ENCODE peak calls at places on chromosome 6, in nine cellular contexts. J is fibroblast of mammary gland, N is A673, Z is mucosa of descending colon, I is tibial artery, M is GM12865, A is A549, B is endothelial cell of umbilical vein, P is IMR-90. V is an unnamed sample.

GRCh38 chr6:103409475-103409874 is 1450.2 kb downstream of the HACE1 start:
- DNase-seq in A (no peak), P (no peak), B (no peak), N (no peak), I (no peak), J (no peak), Z (no peak), M (no peak), V (no peak)

GRCh38 chr6:20205722-20206154 is 6.5 kb downstream of the MBOAT1 start:
- DNase-seq in I (no peak), A (no peak), B (no peak), J (no peak), Z (no peak), N (no peak), M (no peak), P (no peak), V (peak)

GRCh38 chr6:17927705-17928104 is 59.7 kb downstream of the KIF13A start:
- DNase-seq in P (no peak), Z (no peak), J (no peak), A (no peak), N (no peak), I (no peak), M (no peak), B (no peak), V (no peak)

GRCh38 chr6:45448417-45449389 is 71.0 kb upstream of the SUPT3H start:
- DNase-seq in P (peak), I (no peak), A (no peak), Z (no peak), M (peak), N (no peak), B (no peak), J (peak), V (peak)

GRCh38 chr6:133218831-133219230 is 22.3 kb upstream of the EYA4 start:
- DNase-seq in I (no peak), M (no peak), N (no peak), P (peak), Z (no peak), B (no peak), J (no peak), A (no peak), V (no peak)

GRCh38 chr6:71258078-71258866 is 30.3 kb upstream of the OGFRL1 start:
- DNase-seq in A (no peak), M (no peak), N (no peak), J (peak), Z (no peak), B (no peak), I (no peak), P (no peak), V (peak)

GRCh38 chr6:71194730-71195129 is 93.9 kb upstream of the OGFRL1 start:
- DNase-seq in J (peak), Z (no peak), M (no peak), B (no peak), A (no peak), N (peak), I (no peak), P (peak), V (peak)

GRCh38 chr6:109794201-109794926 is 103.3 kb downstream of the FIG4 start:
- DNase-seq in J (peak), M (peak), N (no peak), B (peak), Z (peak), P (peak), I (no peak), A (no peak), V (peak)

GRCh38 chr6:3788408-3789017 is 37.0 kb upstream of the PXDC1 start:
- DNase-seq in I (no peak), Z (no peak), A (no peak), J (peak), B (no peak), N (no peak), M (no peak), P (no peak), V (peak)

GRCh38 chr6:39823187-39823815 is 31.1 kb downstream of the DAAM2 start:
- DNase-seq in Z (no peak), A (no peak), B (no peak), N (no peak), J (peak), P (no peak), I (peak), M (no peak), V (peak)

GRCh38 chr6:624979-625378 is 31.9 kb downstream of the HUS1B start:
- DNase-seq in A (peak), P (peak), Z (no peak), I (no peak), J (peak), N (peak), B (peak), M (no peak), V (peak)
- TF ChIP-seq CTCF in A (peak), P (peak), Z (no peak), I (no peak), J (no peak), N (no peak), B (no peak), M (no peak), V (peak)

GRCh38 chr6:108564178-108564577 is 3.5 kb downstream of the FOXO3 start:
- DNase-seq in M (peak), P (peak), B (peak), A (no peak), I (no peak), N (no peak), Z (no peak), J (peak), V (peak)
- H3K4me3 ChIP-seq in M (no peak), P (no peak), B (no peak), A (no peak), I (peak), N (no peak), Z (no peak), J (peak), V (peak)

GRCh38 chr6:98775205-98775604 is 59.2 kb upstream of the POU3F2 start:
- DNase-seq in B (no peak), Z (no peak), M (no peak), N (no peak), A (no peak), J (no peak), P (no peak), I (no peak), V (no peak)

GRCh38 chr6:98764378-98764911 is 69.9 kb upstream of the POU3F2 start:
- DNase-seq in M (no peak), P (peak), Z (no peak), J (no peak), A (no peak), I (no peak), B (peak), N (no peak), V (no peak)

DNA sequence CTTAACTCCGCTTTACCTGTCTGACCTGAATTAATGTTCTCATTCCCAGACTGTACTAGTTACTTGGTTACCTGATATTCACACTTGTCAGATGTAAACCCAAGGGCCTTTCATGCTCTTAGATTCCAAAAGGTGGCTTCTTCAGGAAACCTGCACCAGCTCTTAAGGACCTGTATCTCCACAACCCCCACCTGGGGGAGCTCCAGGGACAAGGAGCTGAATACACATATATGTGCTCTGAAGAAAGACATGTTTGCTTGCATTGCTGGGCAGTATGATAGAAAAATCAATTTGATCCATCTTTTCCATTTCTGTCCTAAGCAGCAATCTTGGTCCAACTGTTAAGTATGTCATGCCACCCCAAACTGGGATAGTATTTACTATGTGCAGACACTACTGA is 64.8 kb upstream of the POU3F2 start:
- DNase-seq in B (no peak), Z (peak), A (peak), N (peak), P (peak), J (peak), M (peak), I (no peak), V (no peak)
- TF ChIP-seq CTCF in B (no peak), Z (no peak), A (no peak), N (peak), P (no peak), J (peak), M (peak), I (no peak), V (peak)

GRCh38 chr6:151310852-151311767 is 71.3 kb downstream of the AKAP12 start:
- DNase-seq in B (no peak), I (no peak), M (no peak), Z (no peak), A (no peak), P (no peak), J (no peak), N (no peak), V (no peak)

GRCh38 chr6:151306269-151306783 is 66.6 kb downstream of the AKAP12 start:
- DNase-seq in N (no peak), Z (no peak), P (no peak), M (no peak), I (no peak), A (no peak), J (no peak), B (no peak), V (no peak)

GRCh38 chr6:151303231-151303630 is 63.5 kb downstream of the AKAP12 start:
- DNase-seq in J (no peak), N (no peak), B (no peak), A (no peak), I (no peak), Z (no peak), M (no peak), P (no peak), V (no peak)

GRCh38 chr6:151313060-151313459 is 73.3 kb downstream of the AKAP12 start:
- DNase-seq in J (no peak), N (no peak), B (peak), A (no peak), Z (no peak), M (no peak), I (no peak), P (no peak), V (no peak)

DNA sequence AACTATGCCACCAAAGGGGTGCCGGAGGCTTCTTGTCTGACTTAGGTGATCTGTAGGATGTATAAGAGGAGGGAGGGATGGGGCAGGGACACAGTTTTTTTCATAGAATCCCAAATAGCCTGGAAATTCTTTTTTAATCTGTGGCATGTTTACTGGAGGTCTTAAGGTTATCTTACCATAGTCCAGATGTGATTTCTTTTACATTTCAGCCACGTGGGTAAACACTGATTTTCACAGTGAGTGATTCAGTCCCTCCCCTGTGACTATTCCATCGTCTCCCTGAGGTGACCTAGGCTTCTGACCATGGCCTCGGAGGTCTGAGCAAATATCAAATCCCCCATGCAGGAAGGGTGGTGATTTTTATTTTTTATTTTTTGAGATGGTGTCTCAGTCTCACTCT is 67.7 kb downstream of the AKAP12 start:
- DNase-seq in N (no peak), I (no peak), M (no peak), P (peak), Z (no peak), B (no peak), A (no peak), J (no peak), V (peak)
- H3K4me3 ChIP-seq in N (no peak), I (no peak), M (no peak), P (no peak), Z (no peak), B (no peak), A (no peak), J (no peak), V (no peak)

DNA sequence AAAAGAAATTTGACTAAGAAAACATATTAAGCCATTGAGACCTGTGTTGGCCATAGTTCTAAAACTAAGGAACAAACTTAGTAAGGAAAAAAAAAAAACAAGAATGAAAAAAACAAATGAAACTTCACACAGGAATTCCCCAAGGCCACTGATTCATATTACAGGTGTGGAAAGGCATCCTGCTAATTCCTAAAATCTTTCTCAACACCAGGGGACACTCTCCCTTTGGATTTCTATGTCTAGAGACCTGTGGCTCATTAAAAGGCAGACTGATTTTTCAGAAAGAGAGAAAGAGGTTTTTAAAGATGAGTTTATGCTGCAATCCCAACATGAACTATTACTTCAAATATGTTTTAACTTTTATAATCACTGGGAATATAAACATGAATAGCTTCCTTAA is at the start of gene OR12D1:
- DNase-seq in Z (no peak), M (no peak), P (no peak), A (no peak), J (no peak), B (no peak), I (no peak), N (no peak), V (no peak)
- TF ChIP-seq CTCF in Z (no peak), M (no peak), P (no peak), A (no peak), J (no peak), B (no peak), I (no peak), N (no peak), V (no peak)